ENCODE peak calls at places on chromosome 11, in four cellular contexts. U is astrocyte of the spinal cord, Q is neural progenitor cell, G is GM10248. B is an unnamed sample.

GRCh38 chr11:1224109-1224485 is 1.2 kb downstream of the MUC5B start:
- DNase-seq in U (no peak), Q (no peak), G (no peak), B (no peak)

GRCh38 chr11:35424157-35424945 is 5.0 kb upstream of the SLC1A2 start:
- DNase-seq in U (no peak), G (no peak), Q (no peak), B (no peak)

GRCh38 chr11:47355283-47356128 is 3.0 kb upstream of the MYBPC3 start:
- DNase-seq in U (peak), G (no peak), Q (peak), B (peak)

GRCh38 chr11:128431931-128432330 is 155.4 kb downstream of the ETS1 start:
- DNase-seq in Q (no peak), G (no peak), U (no peak), B (no peak)

GRCh38 chr11:35618497-35619029 is 303 bp downstream of the FJX1 start:
- DNase-seq in U (no peak), Q (peak), G (peak), B (no peak)

GRCh38 chr11:123431619-123432018 is 1.6 kb downstream of the GRAMD1B start:
- DNase-seq in U (peak), Q (no peak), G (no peak), B (no peak)

GRCh38 chr11:110432713-110433392 is 3.1 kb downstream of the FDX1 start:
- DNase-seq in G (no peak), Q (peak), U (peak), B (no peak)

GRCh38 chr11:67632175-67632981 is 2.6 kb upstream of the NUDT8 start:
- DNase-seq in U (no peak), G (no peak), Q (no peak), B (peak)

GRCh38 chr11:34564406-34564805 is 50.8 kb upstream of the ELF5 start:
- DNase-seq in Q (no peak), U (no peak), G (no peak), B (peak)

GRCh38 chr11:15113381-15113780 is 1.3 kb upstream of the INSC start:
- DNase-seq in U (no peak), Q (no peak), G (no peak), B (no peak)

GRCh38 chr11:120413480-120413879 is 77.3 kb downstream of the ARHGEF12 start:
- DNase-seq in Q (no peak), G (no peak), U (peak), B (no peak)

GRCh38 chr11:35365395-35365794 is 54.0 kb downstream of the SLC1A2 start:
- DNase-seq in U (no peak), G (no peak), Q (no peak), B (no peak)

GRCh38 chr11:3043315-3043871 is 13.8 kb downstream of the CARS1 start:
- DNase-seq in U (peak), Q (no peak), G (no peak), B (no peak)

GRCh38 chr11:47863189-47863892 is 15.2 kb upstream of the NUP160 start:
- DNase-seq in Q (no peak), U (peak), G (no peak), B (no peak)

GRCh38 chr11:93605638-93606037 is 55.8 kb upstream of the CEP295 start:
- DNase-seq in Q (no peak), U (no peak), G (no peak), B (no peak)

GRCh38 chr11:128291835-128292234 is 295.5 kb downstream of the ETS1 start:
- DNase-seq in U (no peak), G (no peak), Q (no peak), B (no peak)

GRCh38 chr11:109695696-109696095 is 273.7 kb downstream of the C11orf87 start:
- DNase-seq in U (peak), Q (no peak), G (no peak), B (no peak)

GRCh38 chr11:29802522-29802921 is 214.3 kb downstream of the KCNA4 start:
- DNase-seq in U (no peak), Q (no peak), G (no peak), B (no peak)

GRCh38 chr11:128964463-128964930 is 21.8 kb upstream of the TP53AIP1 start:
- DNase-seq in G (no peak), U (no peak), Q (no peak), B (no peak)

GRCh38 chr11:94553938-94554337 is 10.2 kb downstream of the FUT4 start:
- DNase-seq in G (no peak), Q (no peak), U (peak), B (no peak)

GRCh38 chr11:1837171-1838076 is 1.4 kb upstream of the TNNI2 start:
- DNase-seq in Q (peak), U (peak), G (peak), B (peak)

GRCh38 chr11:45180888-45181594 is 34.6 kb downstream of the PRDM11 start:
- DNase-seq in G (no peak), U (peak), Q (peak), B (peak)

GRCh38 chr11:16607675-16608644 is 130.5 kb upstream of the C11orf58 start:
- DNase-seq in Q (peak), U (peak), G (peak), B (peak)

GRCh38 chr11:118533769-118534729 is 3.1 kb downstream of the TMEM25 start:
- DNase-seq in U (no peak), Q (no peak), G (no peak), B (no peak)

GRCh38 chr11:17764446-17765218 is 30.1 kb downstream of the KCNC1 start:
- DNase-seq in U (no peak), G (no peak), Q (peak), B (no peak)

GRCh38 chr11:1084561-1085439 is 10.1 kb downstream of the MUC2 start:
- DNase-seq in G (no peak), Q (no peak), U (no peak), B (no peak)

GRCh38 chr11:120714448-120714847 is 202.9 kb downstream of the GRIK4 start:
- DNase-seq in Q (no peak), G (no peak), U (peak), B (no peak)

DNA sequence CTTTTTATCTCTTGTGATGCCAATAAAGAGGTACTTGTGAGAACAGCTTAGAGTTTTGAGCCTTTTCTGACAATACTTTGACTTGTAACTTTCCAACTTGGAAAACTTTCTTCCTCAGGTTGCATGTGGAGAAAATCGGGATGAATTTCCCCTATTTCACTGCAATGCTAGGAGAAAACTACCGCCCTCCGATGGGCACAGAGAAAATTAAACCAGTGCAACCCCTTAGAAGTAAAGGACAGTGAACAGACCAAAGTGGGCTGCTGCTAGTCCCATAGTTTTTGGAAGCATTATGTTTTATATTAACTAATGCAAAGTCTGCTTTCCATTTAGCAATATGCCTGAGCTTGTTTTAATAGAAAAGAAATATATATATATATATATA is 195.5 kb upstream of the RAG2 start:
- DNase-seq in G (no peak), Q (peak), U (no peak), B (no peak)
- TF ChIP-seq CTCF in G (no peak), Q (peak), U (peak), B (peak)

GRCh38 chr11:116842117-116842516 is 4.7 kb upstream of the APOA1 start:
- DNase-seq in G (no peak), U (no peak), Q (no peak), B (no peak)

GRCh38 chr11:116840746-116841296 is 3.4 kb upstream of the APOA1 start:
- DNase-seq in U (no peak), G (no peak), Q (no peak), B (no peak)

GRCh38 chr11:116842909-116843308 is 5.5 kb upstream of the APOA1 start:
- DNase-seq in Q (no peak), G (no peak), U (no peak), B (no peak)

GRCh38 chr11:116838321-116839084 is 1.1 kb upstream of the APOA1 start:
- DNase-seq in U (no peak), Q (no peak), G (no peak), B (no peak)

DNA sequence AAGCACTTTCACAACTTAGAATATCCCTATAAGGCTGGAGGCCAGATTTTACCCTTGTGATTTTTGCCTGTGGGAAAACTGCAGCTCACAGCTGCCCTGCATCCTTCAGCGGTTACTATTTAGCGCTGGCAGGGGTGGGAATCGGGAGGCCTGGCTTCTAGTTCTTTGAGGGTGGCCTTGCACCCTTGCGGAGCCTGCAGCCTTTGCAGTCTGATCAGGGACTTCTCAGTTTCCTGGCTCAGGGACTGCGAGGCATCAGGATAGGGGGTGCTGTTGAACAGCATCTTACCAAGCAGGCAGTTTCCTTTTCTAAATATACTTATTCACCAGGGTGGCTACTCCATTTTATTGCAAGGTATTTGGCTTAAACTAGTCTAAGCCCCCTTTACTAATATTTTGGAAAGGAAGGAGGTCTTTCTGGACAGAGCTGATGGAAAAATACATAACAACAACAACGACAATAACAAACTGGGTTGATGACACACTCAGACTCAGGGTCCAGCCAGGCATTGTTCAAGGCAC is 2.9 kb upstream of the APOA1 start:
- DNase-seq in G (no peak), U (no peak), Q (peak), B (peak)
- TF ChIP-seq CTCF in G (peak), U (peak), Q (peak), B (peak)

GRCh38 chr11:12497431-12497830 is 120.1 kb downstream of the PARVA start:
- DNase-seq in U (no peak), Q (no peak), G (no peak), B (no peak)

GRCh38 chr11:12494699-12495098 is 117.3 kb downstream of the PARVA start:
- DNase-seq in Q (no peak), G (no peak), U (peak), B (no peak)

GRCh38 chr11:12499071-12499470 is 121.7 kb downstream of the PARVA start:
- DNase-seq in U (no peak), Q (no peak), G (no peak), B (no peak)

GRCh38 chr11:12502041-12502440 is 124.7 kb downstream of the PARVA start:
- DNase-seq in U (peak), Q (no peak), G (no peak), B (no peak)

GRCh38 chr11:12496181-12497025 is 119.0 kb downstream of the PARVA start:
- DNase-seq in Q (peak), U (no peak), G (no peak), B (peak)
- TF ChIP-seq CTCF in Q (peak), U (no peak), G (no peak), B (peak)

GRCh38 chr11:36945384-36945783 is 347.3 kb upstream of the RAG2 start:
- DNase-seq in Q (no peak), U (peak), G (no peak), B (no peak)
- TF ChIP-seq CTCF in Q (peak), U (peak), G (peak), B (peak)

GRCh38 chr11:76445122-76446084 is 585 bp downstream of the EMSY start:
- DNase-seq in U (peak), G (peak), Q (peak), B (peak)
- TF ChIP-seq CTCF in U (no peak), G (no peak), Q (peak), B (peak)

GRCh38 chr11:10379871-10380568 is 75.0 kb upstream of the AMPD3 start:
- DNase-seq in U (no peak), Q (no peak), G (no peak), B (no peak)
- TF ChIP-seq CTCF in U (no peak), Q (no peak), G (no peak), B (no peak)